ENCODE peak calls at places on chromosomes 6 and 20, in four cellular contexts. One of them, this sample, is unnamed.

GRCh38 chr6:126909493-126909892 is 209.0 kb upstream of the RSPO3 start:
- DNase-seq in type B pancreatic cell: no peak
- DNase-seq in nephron progenitor cell: no peak
- DNase-seq in progenitor cell of endocrine pancreas: no peak
- DNase-seq in this sample: no peak

GRCh38 chr6:71040043-71040442 is 83.2 kb upstream of the B3GAT2 start:
- DNase-seq in type B pancreatic cell: no peak
- DNase-seq in nephron progenitor cell: no peak
- DNase-seq in progenitor cell of endocrine pancreas: no peak
- DNase-seq in this sample: no peak

GRCh38 chr6:1199981-1200637 is 111.8 kb upstream of the FOXQ1 start:
- DNase-seq in type B pancreatic cell: no peak
- DNase-seq in nephron progenitor cell: no peak
- DNase-seq in progenitor cell of endocrine pancreas: no peak
- DNase-seq in this sample: no peak

GRCh38 chr20:50012282-50013263 is 29.8 kb downstream of the SNAI1 start:
- DNase-seq in type B pancreatic cell: no peak
- DNase-seq in nephron progenitor cell: no peak
- DNase-seq in progenitor cell of endocrine pancreas: no peak
- DNase-seq in this sample: no peak

GRCh38 chr6:106512048-106512957 is 117.0 kb downstream of the RTN4IP1 start:
- DNase-seq in type B pancreatic cell: no peak
- DNase-seq in nephron progenitor cell: peak; percentile 56
- DNase-seq in progenitor cell of endocrine pancreas: peak; percentile 27
- DNase-seq in this sample: no peak

GRCh38 chr6:159761135-159761872 is 541 bp upstream of the ACAT2 start:
- DNase-seq in type B pancreatic cell: no peak
- DNase-seq in nephron progenitor cell: peak; percentile 47
- DNase-seq in progenitor cell of endocrine pancreas: peak; percentile 15
- DNase-seq in this sample: no peak

GRCh38 chr6:69953491-69953890 is 87.1 kb downstream of the COL19A1 start:
- DNase-seq in type B pancreatic cell: no peak
- DNase-seq in nephron progenitor cell: no peak
- DNase-seq in progenitor cell of endocrine pancreas: no peak
- DNase-seq in this sample: no peak

GRCh38 chr20:47681977-47682812 is 103.1 kb downstream of the SULF2 start:
- DNase-seq in type B pancreatic cell: no peak
- DNase-seq in nephron progenitor cell: no peak
- DNase-seq in progenitor cell of endocrine pancreas: no peak
- DNase-seq in this sample: no peak

GRCh38 chr20:1505361-1505760 is 14.1 kb upstream of the SIRPB2 start:
- DNase-seq in type B pancreatic cell: no peak
- DNase-seq in nephron progenitor cell: no peak
- DNase-seq in progenitor cell of endocrine pancreas: no peak
- DNase-seq in this sample: no peak

GRCh38 chr20:21682576-21682975 is 22.9 kb upstream of the PAX1 start:
- DNase-seq in type B pancreatic cell: peak; percentile 58
- DNase-seq in nephron progenitor cell: no peak
- DNase-seq in progenitor cell of endocrine pancreas: no peak
- DNase-seq in this sample: no peak
- TF ChIP-seq CTCF in type B pancreatic cell: no peak
- TF ChIP-seq CTCF in nephron progenitor cell: no peak
- TF ChIP-seq CTCF in progenitor cell of endocrine pancreas: no peak
- TF ChIP-seq CTCF in this sample: no peak

GRCh38 chr6:132733288-132733687 is 19.4 kb upstream of the VNN1 start:
- DNase-seq in type B pancreatic cell: no peak
- DNase-seq in nephron progenitor cell: no peak
- DNase-seq in progenitor cell of endocrine pancreas: no peak
- DNase-seq in this sample: no peak

GRCh38 chr6:132733814-132734213 is 20.0 kb upstream of the VNN1 start:
- DNase-seq in type B pancreatic cell: no peak
- DNase-seq in nephron progenitor cell: no peak
- DNase-seq in progenitor cell of endocrine pancreas: no peak
- DNase-seq in this sample: no peak

GRCh38 chr6:132731086-132731485 is 17.2 kb upstream of the VNN1 start:
- DNase-seq in type B pancreatic cell: no peak
- DNase-seq in nephron progenitor cell: no peak
- DNase-seq in progenitor cell of endocrine pancreas: no peak
- DNase-seq in this sample: no peak

GRCh38 chr6:132736239-132736638 is 21.5 kb downstream of the VNN2 start:
- DNase-seq in type B pancreatic cell: no peak
- DNase-seq in nephron progenitor cell: no peak
- DNase-seq in progenitor cell of endocrine pancreas: no peak
- DNase-seq in this sample: no peak

GRCh38 chr6:132734694-132735236 is 20.9 kb upstream of the VNN1 start:
- DNase-seq in type B pancreatic cell: no peak
- DNase-seq in nephron progenitor cell: no peak
- DNase-seq in progenitor cell of endocrine pancreas: no peak
- DNase-seq in this sample: no peak
- TF ChIP-seq CTCF in type B pancreatic cell: peak; percentile 17
- TF ChIP-seq CTCF in nephron progenitor cell: no peak
- TF ChIP-seq CTCF in progenitor cell of endocrine pancreas: peak; percentile 20
- TF ChIP-seq CTCF in this sample: peak; percentile 23

DNA sequence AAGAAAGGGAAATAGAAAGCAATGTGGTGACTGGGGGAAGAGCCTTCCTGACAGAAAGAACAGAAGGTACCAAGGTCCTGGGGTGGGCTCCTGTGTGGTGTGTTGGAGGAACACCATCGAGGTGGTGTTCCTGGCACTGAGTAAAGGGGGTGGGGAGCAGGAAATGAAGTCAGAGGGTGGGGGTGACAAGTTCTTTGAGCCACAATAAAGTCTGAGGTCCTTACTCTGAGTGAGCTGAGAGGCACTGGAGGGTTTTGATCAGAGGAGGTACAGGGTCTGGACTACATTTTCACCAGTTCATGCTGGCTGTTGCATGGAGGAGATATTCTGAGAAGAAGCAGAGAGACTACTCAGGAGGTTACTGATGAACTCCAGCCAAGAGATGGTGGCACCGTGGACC is 198.2 kb downstream of the GMPR start:
- DNase-seq in type B pancreatic cell: no peak
- DNase-seq in nephron progenitor cell: no peak
- DNase-seq in progenitor cell of endocrine pancreas: no peak
- DNase-seq in this sample: no peak
- TF ChIP-seq CTCF in type B pancreatic cell: no peak
- TF ChIP-seq CTCF in nephron progenitor cell: no peak
- TF ChIP-seq CTCF in progenitor cell of endocrine pancreas: no peak
- TF ChIP-seq CTCF in this sample: no peak

DNA sequence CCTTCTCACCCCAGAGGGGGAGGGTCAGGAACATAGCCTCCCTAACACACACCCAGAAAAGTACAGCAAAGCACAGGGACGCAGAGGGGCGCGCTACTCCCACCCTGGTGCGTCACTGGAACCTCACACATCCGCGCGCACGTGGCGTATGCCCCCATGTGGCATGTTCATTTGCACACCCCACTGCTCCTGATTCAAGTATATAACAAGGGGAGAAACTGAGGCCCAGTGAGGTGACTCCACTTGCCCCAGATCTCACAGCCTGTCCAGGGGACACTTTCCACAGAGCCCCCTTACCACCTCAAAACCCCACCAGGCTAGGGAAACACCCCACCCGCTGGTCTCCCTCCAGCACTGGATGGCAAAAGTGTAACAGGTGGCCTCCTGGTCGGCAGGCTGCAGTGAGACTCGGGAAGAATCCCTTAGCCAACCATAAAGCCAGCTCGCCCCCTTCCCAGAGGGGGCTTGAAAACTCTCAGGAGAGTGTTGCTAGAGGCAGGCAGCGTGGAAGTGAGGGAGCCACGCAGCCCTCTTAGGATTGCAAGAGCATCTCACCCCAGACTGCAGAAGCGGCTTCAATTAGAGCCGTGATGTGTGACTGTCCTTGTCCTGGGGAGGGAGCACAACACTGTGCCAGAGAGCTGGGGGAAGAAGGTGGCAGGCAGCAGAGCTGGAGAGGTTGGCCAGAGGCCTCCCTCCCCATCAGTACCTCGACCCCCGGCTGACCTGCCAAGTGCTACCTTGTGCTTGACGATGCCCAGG is at the start of gene GRM4:
- DNase-seq in type B pancreatic cell: no peak
- DNase-seq in nephron progenitor cell: no peak
- DNase-seq in progenitor cell of endocrine pancreas: no peak
- DNase-seq in this sample: no peak
- TF ChIP-seq CTCF in type B pancreatic cell: no peak
- TF ChIP-seq CTCF in nephron progenitor cell: no peak
- TF ChIP-seq CTCF in progenitor cell of endocrine pancreas: no peak
- TF ChIP-seq CTCF in this sample: no peak

DNA sequence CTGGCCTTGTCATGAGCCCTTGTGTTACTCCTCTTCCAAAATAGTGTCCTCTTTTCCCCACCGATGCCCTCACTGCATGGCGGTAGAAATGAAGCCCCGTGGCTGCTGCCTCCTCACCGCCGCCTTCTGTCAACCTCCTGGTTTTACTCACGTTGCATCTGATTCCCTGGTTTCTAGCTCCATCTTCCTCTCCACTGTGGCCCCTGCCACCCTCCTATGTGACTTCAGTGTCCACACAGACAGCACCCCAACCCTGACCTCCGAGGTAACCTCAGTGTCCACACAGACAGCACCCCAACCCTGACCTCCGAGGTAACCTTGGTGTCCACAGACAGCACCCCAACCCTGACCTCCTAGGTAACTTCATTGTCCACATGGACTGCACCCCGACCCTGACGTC is 122.8 kb upstream of the THBS2 start:
- DNase-seq in type B pancreatic cell: no peak
- DNase-seq in nephron progenitor cell: no peak
- DNase-seq in progenitor cell of endocrine pancreas: no peak
- DNase-seq in this sample: peak; percentile 77
- TF ChIP-seq CTCF in type B pancreatic cell: no peak
- TF ChIP-seq CTCF in nephron progenitor cell: no peak
- TF ChIP-seq CTCF in progenitor cell of endocrine pancreas: no peak
- TF ChIP-seq CTCF in this sample: no peak

GRCh38 chr6:95280690-95281273 is 296.6 kb upstream of the MANEA start:
- DNase-seq in type B pancreatic cell: no peak
- DNase-seq in nephron progenitor cell: peak; percentile 12
- DNase-seq in progenitor cell of endocrine pancreas: no peak
- DNase-seq in this sample: no peak
- TF ChIP-seq CTCF in type B pancreatic cell: peak; percentile 76
- TF ChIP-seq CTCF in nephron progenitor cell: peak; percentile 52
- TF ChIP-seq CTCF in progenitor cell of endocrine pancreas: peak; percentile 66
- TF ChIP-seq CTCF in this sample: peak; percentile 66

GRCh38 chr6:4380881-4381281 is 245.5 kb upstream of the ECI2 start:
- DNase-seq in type B pancreatic cell: no peak
- DNase-seq in nephron progenitor cell: no peak
- DNase-seq in progenitor cell of endocrine pancreas: no peak
- DNase-seq in this sample: no peak
- TF ChIP-seq CTCF in type B pancreatic cell: no peak
- TF ChIP-seq CTCF in nephron progenitor cell: no peak
- TF ChIP-seq CTCF in progenitor cell of endocrine pancreas: no peak
- TF ChIP-seq CTCF in this sample: no peak

GRCh38 chr6:5260661-5261544 is at the start of the genes FARS2 and LYRM4:
- DNase-seq in type B pancreatic cell: peak; percentile 93
- DNase-seq in nephron progenitor cell: peak; percentile 96
- DNase-seq in progenitor cell of endocrine pancreas: peak; percentile 81
- DNase-seq in this sample: peak; percentile 96
- TF ChIP-seq CTCF in type B pancreatic cell: peak; percentile 72
- TF ChIP-seq CTCF in nephron progenitor cell: peak; percentile 17
- TF ChIP-seq CTCF in progenitor cell of endocrine pancreas: peak; percentile 50
- TF ChIP-seq CTCF in this sample: peak; percentile 50

GRCh38 chr20:60803335-60804070 is 448.6 kb upstream of the CDH4 start:
- DNase-seq in type B pancreatic cell: no peak
- DNase-seq in nephron progenitor cell: no peak
- DNase-seq in progenitor cell of endocrine pancreas: no peak
- DNase-seq in this sample: no peak

GRCh38 chr20:60804918-60805631 is 447.0 kb upstream of the CDH4 start:
- DNase-seq in type B pancreatic cell: no peak
- DNase-seq in nephron progenitor cell: no peak
- DNase-seq in progenitor cell of endocrine pancreas: no peak
- DNase-seq in this sample: peak; percentile 30

GRCh38 chr20:60804240-60804917 is 447.7 kb upstream of the CDH4 start:
- DNase-seq in type B pancreatic cell: no peak
- DNase-seq in nephron progenitor cell: no peak
- DNase-seq in progenitor cell of endocrine pancreas: no peak
- DNase-seq in this sample: no peak

GRCh38 chr20:60800185-60800584 is 451.9 kb upstream of the CDH4 start:
- DNase-seq in type B pancreatic cell: no peak
- DNase-seq in nephron progenitor cell: no peak
- DNase-seq in progenitor cell of endocrine pancreas: no peak
- DNase-seq in this sample: no peak
- TF ChIP-seq CTCF in type B pancreatic cell: no peak
- TF ChIP-seq CTCF in nephron progenitor cell: no peak
- TF ChIP-seq CTCF in progenitor cell of endocrine pancreas: no peak
- TF ChIP-seq CTCF in this sample: no peak

GRCh38 chr20:25081065-25081729 is 744 bp downstream of the VSX1 start:
- DNase-seq in type B pancreatic cell: peak; percentile 70
- DNase-seq in nephron progenitor cell: peak; percentile 90
- DNase-seq in progenitor cell of endocrine pancreas: peak; percentile 67
- DNase-seq in this sample: peak; percentile 83

GRCh38 chr20:25083141-25083772 is 1.3 kb upstream of the VSX1 start:
- DNase-seq in type B pancreatic cell: peak; percentile 50
- DNase-seq in nephron progenitor cell: no peak
- DNase-seq in progenitor cell of endocrine pancreas: no peak
- DNase-seq in this sample: peak; percentile 79

GRCh38 chr20:25081730-25082497 is at the start of gene VSX1:
- DNase-seq in type B pancreatic cell: peak; percentile 65
- DNase-seq in nephron progenitor cell: no peak
- DNase-seq in progenitor cell of endocrine pancreas: no peak
- DNase-seq in this sample: peak; percentile 81

GRCh38 chr20:25083773-25084615 is 2.1 kb upstream of the VSX1 start:
- DNase-seq in type B pancreatic cell: peak; percentile 69
- DNase-seq in nephron progenitor cell: peak; percentile 62
- DNase-seq in progenitor cell of endocrine pancreas: peak; percentile 37
- DNase-seq in this sample: peak; percentile 84

DNA sequence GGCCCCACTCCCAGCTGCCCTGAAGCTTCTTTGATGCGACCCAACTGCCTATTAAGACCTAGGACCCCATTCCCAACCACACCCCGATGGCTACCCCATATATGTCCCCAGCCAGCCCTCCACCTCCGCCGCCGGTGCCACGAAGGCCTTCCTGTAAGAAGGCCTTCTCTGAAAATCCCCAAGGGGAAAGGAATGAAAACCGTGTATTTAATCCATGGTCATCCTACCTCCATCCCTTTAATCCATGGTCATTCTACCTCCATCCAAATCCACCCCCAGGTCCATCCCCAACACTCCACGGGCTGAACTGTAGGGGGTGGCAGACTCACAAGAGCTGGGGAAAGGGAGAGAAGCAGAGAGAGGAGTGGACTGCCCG is 545 bp upstream of the VSX1 start:
- DNase-seq in type B pancreatic cell: peak; percentile 58
- DNase-seq in nephron progenitor cell: no peak
- DNase-seq in progenitor cell of endocrine pancreas: no peak
- DNase-seq in this sample: peak; percentile 62
- TF ChIP-seq CTCF in type B pancreatic cell: no peak
- TF ChIP-seq CTCF in nephron progenitor cell: no peak
- TF ChIP-seq CTCF in progenitor cell of endocrine pancreas: no peak
- TF ChIP-seq CTCF in this sample: no peak